ENCODE peak calls at places on chromosomes 5 and 9, in six cellular contexts. One of them, this sample, is unnamed.

GRCh38 chr5:65923339-65923738 is 3.0 kb upstream of the ERBIN start:
- DNase-seq in uterus: no peak
- DNase-seq in right lobe of liver: no peak
- DNase-seq in ovary: no peak
- DNase-seq in vagina: no peak
- DNase-seq in upper lobe of left lung: no peak
- DNase-seq in this sample: no peak

GRCh38 chr9:131851414-131851813 is 111.5 kb upstream of the RAPGEF1 start:
- DNase-seq in uterus: no peak
- DNase-seq in right lobe of liver: no peak
- DNase-seq in ovary: no peak
- DNase-seq in vagina: no peak
- DNase-seq in upper lobe of left lung: no peak
- DNase-seq in this sample: no peak

GRCh38 chr5:40486437-40487270 is 193.1 kb upstream of the PTGER4 start:
- DNase-seq in uterus: no peak
- DNase-seq in right lobe of liver: peak
- DNase-seq in ovary: no peak
- DNase-seq in vagina: no peak
- DNase-seq in upper lobe of left lung: peak
- DNase-seq in this sample: no peak

GRCh38 chr9:69442486-69442885 is 117.5 kb downstream of the ENTREP1 start:
- DNase-seq in uterus: no peak
- DNase-seq in right lobe of liver: no peak
- DNase-seq in ovary: no peak
- DNase-seq in vagina: no peak
- DNase-seq in upper lobe of left lung: no peak
- DNase-seq in this sample: no peak

GRCh38 chr5:65262094-65262493 is 219.6 kb downstream of the ADAMTS6 start:
- DNase-seq in uterus: peak
- DNase-seq in right lobe of liver: no peak
- DNase-seq in ovary: peak
- DNase-seq in vagina: no peak
- DNase-seq in upper lobe of left lung: no peak
- DNase-seq in this sample: peak

GRCh38 chr5:127418378-127418777 is 99.1 kb upstream of the PRRC1 start:
- DNase-seq in uterus: no peak
- DNase-seq in right lobe of liver: no peak
- DNase-seq in ovary: no peak
- DNase-seq in vagina: no peak
- DNase-seq in upper lobe of left lung: no peak
- DNase-seq in this sample: no peak

GRCh38 chr9:94894111-94894699 is 167.7 kb downstream of the AOPEP start:
- DNase-seq in uterus: no peak
- DNase-seq in right lobe of liver: no peak
- DNase-seq in ovary: no peak
- DNase-seq in vagina: no peak
- DNase-seq in upper lobe of left lung: no peak
- DNase-seq in this sample: no peak

GRCh38 chr9:129038109-129038852 is 1.9 kb downstream of the MIGA2 start:
- DNase-seq in uterus: no peak
- DNase-seq in right lobe of liver: no peak
- DNase-seq in ovary: no peak
- DNase-seq in vagina: no peak
- DNase-seq in upper lobe of left lung: no peak
- DNase-seq in this sample: peak

GRCh38 chr9:109329274-109330258 is 8.7 kb upstream of the EPB41L4B start:
- DNase-seq in uterus: peak
- DNase-seq in right lobe of liver: no peak
- DNase-seq in ovary: peak
- DNase-seq in vagina: no peak
- DNase-seq in upper lobe of left lung: peak
- DNase-seq in this sample: peak

GRCh38 chr5:74272019-74272775 is 368.3 kb downstream of the ENC1 start:
- DNase-seq in uterus: no peak
- DNase-seq in right lobe of liver: no peak
- DNase-seq in ovary: no peak
- DNase-seq in vagina: no peak
- DNase-seq in upper lobe of left lung: no peak
- DNase-seq in this sample: no peak

GRCh38 chr9:71098801-71099200 is 22.6 kb downstream of the TRPM3 start:
- DNase-seq in uterus: no peak
- DNase-seq in right lobe of liver: no peak
- DNase-seq in ovary: no peak
- DNase-seq in vagina: no peak
- DNase-seq in upper lobe of left lung: no peak
- DNase-seq in this sample: no peak

GRCh38 chr9:113578877-113579269 is 115.3 kb downstream of the RGS3 start:
- DNase-seq in uterus: no peak
- DNase-seq in right lobe of liver: no peak
- DNase-seq in ovary: no peak
- DNase-seq in vagina: no peak
- DNase-seq in upper lobe of left lung: peak
- DNase-seq in this sample: peak

GRCh38 chr9:90921104-90921503 is 119.5 kb downstream of the SYK start:
- DNase-seq in uterus: peak
- DNase-seq in right lobe of liver: peak
- DNase-seq in ovary: no peak
- DNase-seq in vagina: no peak
- DNase-seq in upper lobe of left lung: peak
- DNase-seq in this sample: peak

GRCh38 chr5:82312373-82312856 is 34.3 kb upstream of the RPS23 start:
- DNase-seq in uterus: peak
- DNase-seq in right lobe of liver: peak
- DNase-seq in ovary: peak
- DNase-seq in vagina: no peak
- DNase-seq in upper lobe of left lung: peak
- DNase-seq in this sample: peak

GRCh38 chr5:78509884-78510769 is 138.4 kb downstream of the LHFPL2 start:
- DNase-seq in uterus: peak
- DNase-seq in right lobe of liver: peak
- DNase-seq in ovary: peak
- DNase-seq in vagina: no peak
- DNase-seq in upper lobe of left lung: peak
- DNase-seq in this sample: peak

GRCh38 chr5:72109051-72109411 is 1.8 kb downstream of the MAP1B start:
- DNase-seq in uterus: no peak
- DNase-seq in right lobe of liver: no peak
- DNase-seq in ovary: no peak
- DNase-seq in vagina: no peak
- DNase-seq in upper lobe of left lung: no peak
- DNase-seq in this sample: no peak

GRCh38 chr5:72108200-72109050 is 1.1 kb downstream of the MAP1B start:
- DNase-seq in uterus: peak
- DNase-seq in right lobe of liver: peak
- DNase-seq in ovary: peak
- DNase-seq in vagina: no peak
- DNase-seq in upper lobe of left lung: peak
- DNase-seq in this sample: peak

GRCh38 chr5:72107874-72108199 is 562 bp downstream of the MAP1B start:
- DNase-seq in uterus: peak
- DNase-seq in right lobe of liver: no peak
- DNase-seq in ovary: no peak
- DNase-seq in vagina: no peak
- DNase-seq in upper lobe of left lung: no peak
- DNase-seq in this sample: no peak

GRCh38 chr5:72109625-72110024 is 2.4 kb downstream of the MAP1B start:
- DNase-seq in uterus: no peak
- DNase-seq in right lobe of liver: no peak
- DNase-seq in ovary: no peak
- DNase-seq in vagina: no peak
- DNase-seq in upper lobe of left lung: no peak
- DNase-seq in this sample: no peak

GRCh38 chr5:72106922-72107873 is at the start of gene MAP1B:
- DNase-seq in uterus: peak
- DNase-seq in right lobe of liver: peak
- DNase-seq in ovary: peak
- DNase-seq in vagina: no peak
- DNase-seq in upper lobe of left lung: no peak
- DNase-seq in this sample: peak
- TF ChIP-seq POLR2A in uterus: peak
- TF ChIP-seq POLR2A in right lobe of liver: no peak
- TF ChIP-seq POLR2A in ovary: no peak
- TF ChIP-seq POLR2A in vagina: no peak
- TF ChIP-seq POLR2A in upper lobe of left lung: peak
- TF ChIP-seq POLR2A in this sample: no peak

DNA sequence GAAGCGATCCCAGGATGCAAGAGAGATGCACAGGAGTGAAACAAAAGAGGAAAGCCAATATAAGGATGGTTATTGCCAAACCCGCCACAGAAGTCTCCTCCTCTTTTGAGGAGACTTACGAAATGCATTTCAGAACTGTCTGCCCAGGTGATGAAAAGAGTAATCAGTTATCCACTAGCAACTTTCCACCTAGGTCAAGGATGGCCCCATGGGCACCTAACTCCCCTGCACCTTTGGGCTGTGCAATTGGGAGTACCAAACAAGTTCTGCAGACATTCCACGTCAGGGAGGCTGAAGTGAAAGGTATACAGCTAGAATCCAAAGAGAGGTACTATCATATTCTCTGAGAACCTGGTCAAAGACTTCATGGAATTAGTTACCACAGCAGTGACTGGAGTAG is 25.7 kb downstream of the HMGCS1 start:
- DNase-seq in uterus: no peak
- DNase-seq in right lobe of liver: no peak
- DNase-seq in ovary: no peak
- DNase-seq in vagina: no peak
- DNase-seq in upper lobe of left lung: no peak
- DNase-seq in this sample: no peak
- H3K4me3 ChIP-seq in uterus: no peak
- H3K4me3 ChIP-seq in right lobe of liver: no peak
- H3K4me3 ChIP-seq in ovary: no peak
- H3K4me3 ChIP-seq in vagina: no peak
- H3K4me3 ChIP-seq in upper lobe of left lung: no peak
- H3K4me3 ChIP-seq in this sample: no peak

GRCh38 chr5:34929720-34930526 is 564 bp downstream of the DNAJC21 start:
- DNase-seq in uterus: peak
- DNase-seq in right lobe of liver: peak
- DNase-seq in ovary: peak
- DNase-seq in vagina: no peak
- DNase-seq in upper lobe of left lung: peak
- DNase-seq in this sample: peak
- TF ChIP-seq POLR2A in uterus: no peak
- TF ChIP-seq POLR2A in right lobe of liver: peak
- TF ChIP-seq POLR2A in ovary: peak
- TF ChIP-seq POLR2A in vagina: no peak
- TF ChIP-seq POLR2A in upper lobe of left lung: peak
- TF ChIP-seq POLR2A in this sample: peak

GRCh38 chr9:135456436-135457104 is 23.0 kb upstream of the PPP1R26 start:
- DNase-seq in uterus: no peak
- DNase-seq in right lobe of liver: no peak
- DNase-seq in ovary: no peak
- DNase-seq in vagina: no peak
- DNase-seq in upper lobe of left lung: no peak
- DNase-seq in this sample: no peak
- H3K4me3 ChIP-seq in uterus: no peak
- H3K4me3 ChIP-seq in right lobe of liver: no peak
- H3K4me3 ChIP-seq in ovary: no peak
- H3K4me3 ChIP-seq in vagina: no peak
- H3K4me3 ChIP-seq in upper lobe of left lung: no peak
- H3K4me3 ChIP-seq in this sample: no peak